ENCODE peak calls at places on chromosomes 11 and 22, in four cellular contexts. T, N, Z and Y are unnamed samples.

GRCh38 chr11:9053631-9054030 is 37.8 kb downstream of the SCUBE2 start:
- DNase-seq in Z (no peak), T (no peak), N (no peak), Y (no peak)

GRCh38 chr11:111526501-111526900 is 11.9 kb downstream of the HOATZ start:
- DNase-seq in N (no peak), Z (no peak), T (no peak), Y (peak; percentile 85)

GRCh38 chr22:31343235-31344191 is 2.6 kb downstream of the PATZ1 start:
- DNase-seq in N (peak; percentile 34), Z (no peak), T (peak; percentile 87), Y (no peak)

GRCh38 chr11:123806249-123806648 is at the start of gene OR6M1:
- DNase-seq in T (no peak), Z (no peak), N (no peak), Y (no peak)

GRCh38 chr11:58199271-58199670 is 4.7 kb downstream of the OR1S2 start:
- DNase-seq in Z (no peak), N (no peak), T (no peak), Y (no peak)

GRCh38 chr11:68206211-68206610 is 6.9 kb downstream of the KMT5B start:
- DNase-seq in N (no peak), T (no peak), Z (peak; percentile 53), Y (no peak)

GRCh38 chr11:130313383-130314183 is 1.1 kb downstream of the ZBTB44 start:
- DNase-seq in N (no peak), Z (no peak), T (no peak), Y (no peak)

GRCh38 chr11:72293910-72294533 is 50.0 kb upstream of the PHOX2A start:
- DNase-seq in N (no peak), Z (no peak), T (no peak), Y (no peak)

GRCh38 chr11:453564-453963 is 3.5 kb downstream of the PTDSS2 start:
- DNase-seq in T (no peak), N (no peak), Z (no peak), Y (no peak)

GRCh38 chr11:29312817-29313216 is 704.0 kb downstream of the KCNA4 start:
- DNase-seq in Z (no peak), T (no peak), N (no peak), Y (peak; percentile 57)

GRCh38 chr11:83717551-83717950 is 431.4 kb upstream of the CCDC90B start:
- DNase-seq in Z (no peak), N (no peak), T (no peak), Y (no peak)

GRCh38 chr11:72470386-72470785 is 36.1 kb upstream of the CLPB start:
- DNase-seq in N (no peak), Z (no peak), T (no peak), Y (no peak)

GRCh38 chr22:26481694-26482093 is 1.9 kb downstream of the HPS4 start:
- DNase-seq in N (no peak), Z (no peak), T (no peak), Y (no peak)

GRCh38 chr11:41039592-41039991 is 419.9 kb downstream of the LRRC4C start:
- DNase-seq in T (no peak), N (no peak), Z (no peak), Y (no peak)

GRCh38 chr22:37121887-37122591 is 12.5 kb upstream of the TMPRSS6 start:
- DNase-seq in N (no peak), T (no peak), Z (no peak), Y (peak; percentile 74)

GRCh38 chr11:57779275-57779674 is 17.7 kb downstream of the CTNND1 start:
- DNase-seq in T (no peak), Z (no peak), N (no peak), Y (no peak)

GRCh38 chr11:113901141-113901540 is 3.5 kb upstream of the HTR3B start:
- DNase-seq in T (no peak), N (no peak), Z (no peak), Y (no peak)

GRCh38 chr11:72038491-72038890 is 39.8 kb downstream of the IL18BP start:
- DNase-seq in Z (no peak), N (peak; percentile 67), T (peak; percentile 49), Y (no peak)

GRCh38 chr11:122154227-122154626 is 38.2 kb upstream of the BLID start:
- DNase-seq in Z (no peak), T (no peak), N (no peak), Y (no peak)

GRCh38 chr22:27796829-27797792 is 4.4 kb downstream of the MN1 start:
- DNase-seq in Z (no peak), T (no peak), N (no peak), Y (no peak)

GRCh38 chr11:2466869-2467694 is 22.3 kb downstream of the KCNQ1 start:
- DNase-seq in Z (no peak), T (no peak), N (no peak), Y (no peak)

GRCh38 chr11:43835104-43835503 is 45.5 kb upstream of the ALKBH3 start:
- DNase-seq in T (no peak), Z (no peak), N (no peak), Y (no peak)

GRCh38 chr11:3195251-3196160 is 23.1 kb downstream of the MRGPRG start:
- DNase-seq in T (no peak), Z (peak; percentile 6), N (no peak), Y (no peak)

GRCh38 chr11:76172583-76172982 is 33.7 kb downstream of the WNT11 start:
- DNase-seq in N (no peak), T (no peak), Z (no peak), Y (no peak)

GRCh38 chr11:77784572-77784971 is 36.0 kb downstream of the RSF1 start:
- DNase-seq in N (no peak), T (no peak), Z (no peak), Y (no peak)

GRCh38 chr11:77793972-77794371 is 26.6 kb downstream of the RSF1 start:
- DNase-seq in Z (no peak), T (no peak), N (no peak), Y (no peak)

GRCh38 chr11:77791301-77791700 is 29.2 kb downstream of the RSF1 start:
- DNase-seq in Z (no peak), N (no peak), T (no peak), Y (no peak)

GRCh38 chr11:77789061-77789730 is 31.3 kb downstream of the RSF1 start:
- DNase-seq in Z (no peak), N (no peak), T (no peak), Y (no peak)

DNA sequence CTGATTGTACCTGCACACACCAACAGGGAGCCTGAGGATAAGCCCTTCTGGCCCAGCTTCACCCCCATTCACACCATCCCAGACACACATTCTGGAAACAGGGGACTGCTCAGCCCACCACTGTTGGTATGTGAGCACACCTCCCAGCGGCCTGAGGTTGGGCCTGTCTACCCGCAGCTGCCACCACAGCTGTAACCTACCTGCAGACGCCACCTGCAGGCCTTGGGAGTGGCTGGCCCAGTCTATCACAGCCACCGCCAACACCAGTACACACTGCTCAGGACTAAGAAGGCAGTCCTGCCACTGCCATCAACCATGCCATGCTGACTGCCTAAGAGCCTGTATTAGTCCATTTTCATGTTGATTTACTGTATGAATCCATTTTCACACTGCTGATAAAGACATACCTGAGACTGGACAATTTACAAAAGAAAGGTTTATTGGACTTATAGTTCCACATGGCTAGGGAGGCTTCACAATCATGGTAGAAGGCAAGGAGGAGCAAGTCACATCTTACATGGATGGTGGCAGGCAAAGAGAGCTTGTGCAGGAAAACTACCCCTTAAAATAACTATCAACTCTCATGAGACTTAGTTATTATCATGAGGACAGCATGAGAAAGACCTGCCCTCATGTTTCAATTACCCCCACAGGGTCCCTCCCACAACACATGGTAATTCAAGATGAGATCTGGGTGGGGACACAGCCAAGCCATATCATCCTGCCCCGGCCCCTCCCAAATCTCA is 30.6 kb downstream of the RSF1 start:
- DNase-seq in T (no peak), N (no peak), Z (no peak), Y (no peak)
- H3K27ac ChIP-seq in T (no peak overlapping the region), N (no peak overlapping the region), Z (no peak overlapping the region), Y (no peak overlapping the region)

GRCh38 chr11:65609711-65610110 is 4.3 kb downstream of the MAP3K11 start:
- DNase-seq in N (no peak), Z (no peak), T (no peak), Y (no peak)
- H3K27ac ChIP-seq in N (peak overlapping the region; percentile 94), Z (peak overlapping the region; percentile 11), T (no peak overlapping the region), Y (no peak overlapping the region)

DNA sequence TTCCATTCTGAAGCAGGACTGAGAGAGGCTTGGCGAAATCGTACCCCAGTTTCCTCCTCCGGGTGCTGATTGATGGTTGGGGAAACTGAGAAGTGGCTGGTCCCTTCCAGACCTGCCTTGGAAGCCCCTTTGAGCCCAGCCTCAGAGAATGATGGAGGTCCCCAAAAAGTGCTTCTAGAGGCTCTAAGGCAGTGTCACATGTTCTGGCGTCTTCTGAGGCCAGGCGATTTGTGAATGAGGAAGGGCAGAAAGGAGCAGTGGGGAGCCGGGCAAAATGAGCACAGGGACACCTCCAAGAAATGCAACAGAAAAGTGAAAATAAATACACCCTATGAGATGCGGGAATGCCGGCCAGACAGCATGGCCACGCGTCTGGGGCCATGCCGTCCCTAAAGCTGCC is 1.0 kb upstream of the LIF start:
- DNase-seq in Z (no peak), T (no peak), N (no peak), Y (no peak)
- H3K27ac ChIP-seq in Z (peak overlapping the region; percentile 85), T (no peak overlapping the region), N (no peak overlapping the region), Y (no peak overlapping the region)

GRCh38 chr22:18001040-18001893 is 23.1 kb downstream of the MICAL3 start:
- DNase-seq in N (peak; percentile 89), T (peak; percentile 81), Z (peak; percentile 99), Y (peak; percentile 74)
- H3K27ac ChIP-seq in N (peak overlapping the region; percentile 95), T (peak overlapping the region; percentile 90), Z (peak overlapping the region; percentile 85), Y (peak overlapping the region; percentile 77)

GRCh38 chr22:46970411-46971123 is 208.1 kb downstream of the TBC1D22A start:
- DNase-seq in T (no peak), N (no peak), Z (no peak), Y (no peak)
- H3K27ac ChIP-seq in T (no peak overlapping the region), N (peak overlapping the region; percentile 79), Z (no peak overlapping the region), Y (no peak overlapping the region)

DNA sequence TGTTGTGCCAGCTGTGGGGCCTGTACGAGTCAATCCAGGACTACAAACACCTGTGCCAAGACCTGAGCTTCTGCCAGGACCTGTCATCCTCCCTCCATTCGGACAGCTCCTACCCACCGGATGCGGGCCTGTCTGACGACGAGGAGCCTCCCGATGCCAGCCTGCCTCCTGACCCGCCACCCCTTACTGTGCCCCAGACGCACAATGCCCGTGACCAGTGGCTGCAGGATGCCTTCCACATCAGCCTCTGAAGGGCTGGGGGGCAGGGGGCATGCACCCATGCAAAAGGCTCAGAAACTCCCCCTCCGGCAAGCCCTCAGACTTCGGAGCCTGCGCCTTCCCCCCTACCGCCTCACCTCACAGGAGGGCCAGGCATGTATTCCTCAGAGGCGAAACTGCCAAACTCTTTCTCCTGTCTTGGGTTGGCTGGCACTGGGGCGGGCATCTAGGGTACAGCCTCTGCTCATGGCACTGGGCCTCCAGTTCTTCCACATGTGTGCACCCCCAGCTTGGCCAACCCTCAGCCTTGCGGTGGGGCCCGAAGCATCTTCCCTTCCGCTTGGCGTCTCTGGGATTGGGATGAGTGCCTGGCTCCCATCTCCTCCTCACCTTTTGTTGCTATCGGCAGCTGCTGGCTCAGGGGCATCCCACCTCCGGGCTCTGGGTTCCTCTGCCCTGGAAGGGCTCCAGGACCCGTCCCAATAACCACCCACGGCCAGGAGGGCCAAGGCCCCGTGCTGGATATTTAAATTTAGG is 1.2 kb downstream of the FAM89B start:
- DNase-seq in Z (no peak), T (no peak), N (no peak), Y (no peak)
- H3K27ac ChIP-seq in Z (peak overlapping the region; percentile 94), T (peak overlapping the region; percentile 51), N (peak overlapping the region; percentile 97), Y (peak overlapping the region; percentile 96)